ENCODE peak calls at places on chromosomes 12 and 14, in five cellular contexts. Z, M, N, Y and T are unnamed samples.

GRCh38 chr12:51908876-51909592 is 1.7 kb downstream of the ACVRL1 start:
- DNase-seq in N (no peak), M (no peak), Z (no peak), Y (no peak), T (no peak)

GRCh38 chr14:95485222-95485819 is 31.1 kb downstream of the SYNE3 start:
- DNase-seq in Z (no peak), M (no peak), Y (no peak), N (no peak), T (no peak)

GRCh38 chr14:50521912-50522341 is 10.4 kb downstream of the MAP4K5 start:
- DNase-seq in N (no peak), M (peak), Y (no peak), Z (no peak), T (no peak)

GRCh38 chr14:36514278-36515104 is 5.5 kb downstream of the NKX2-1 start:
- DNase-seq in N (no peak), Y (no peak), Z (no peak), M (no peak), T (no peak)

GRCh38 chr14:103736546-103737431 is 21.2 kb downstream of the ZFYVE21 start:
- DNase-seq in Z (no peak), N (no peak), M (no peak), Y (no peak), T (no peak)

GRCh38 chr12:46332260-46332659 is 40.3 kb downstream of the SLC38A2 start:
- DNase-seq in M (peak), Y (no peak), N (no peak), Z (no peak), T (no peak)

GRCh38 chr14:104582005-104582404 is 2.4 kb downstream of the C14orf180 start:
- DNase-seq in Z (no peak), Y (no peak), M (no peak), N (peak), T (no peak)

GRCh38 chr12:59792647-59793046 is 196.8 kb downstream of the SLC16A7 start:
- DNase-seq in Y (no peak), M (no peak), N (no peak), Z (no peak), T (no peak)